ENCODE peak calls at places on chromosomes 7 and 10, in four cellular contexts. K is HepG2, Q is GM12878, U is SK-N-SH. I is an unnamed sample.
A peak's percentile ranks its signal among the peaks of the same experiment; 100 is the strongest.

GRCh38 chr7:128407751-128408708 is 1.8 kb downstream of the IMPDH1 start:
- DNase-seq in Q (no peak), K (no peak), U (peak; percentile 34), I (no peak)

GRCh38 chr7:80918406-80918805 is 445 bp downstream of the SEMA3C start:
- DNase-seq in K (no peak), U (no peak), Q (no peak), I (no peak)

GRCh38 chr10:71216363-71216695 is 4.0 kb downstream of the UNC5B start:
- DNase-seq in Q (no peak), U (no peak), K (no peak), I (no peak)

GRCh38 chr10:101782811-101783735 is at the start of gene NPM3:
- DNase-seq in K (peak; percentile 76), Q (no peak), U (peak; percentile 94), I (peak; percentile 89)

GRCh38 chr7:45101748-45102147 is 9.7 kb downstream of the TBRG4 start:
- DNase-seq in U (no peak), Q (no peak), K (no peak), I (no peak)

GRCh38 chr7:107582906-107583305 is 2.9 kb downstream of the BCAP29 start:
- DNase-seq in K (no peak), U (no peak), Q (no peak), I (no peak)

GRCh38 chr7:94375713-94376112 is 19.0 kb upstream of the COL1A2 start:
- DNase-seq in Q (no peak), K (no peak), U (no peak), I (no peak)

GRCh38 chr10:73585223-73585784 is 5.8 kb downstream of the USP54 start:
- DNase-seq in U (no peak), K (no peak), Q (no peak), I (no peak)

GRCh38 chr7:146214842-146215241 is 98.2 kb downstream of the CNTNAP2 start:
- DNase-seq in Q (no peak), K (no peak), U (no peak), I (no peak)

GRCh38 chr7:17559388-17559787 is 260.9 kb downstream of the AHR start:
- DNase-seq in K (no peak), Q (no peak), U (no peak), I (no peak)

GRCh38 chr10:12444981-12445700 is 95.8 kb downstream of the CAMK1D start:
- DNase-seq in K (no peak), Q (no peak), U (no peak), I (no peak)

GRCh38 chr10:131137223-131137622 is 174.3 kb downstream of the TCERG1L start:
- DNase-seq in Q (no peak), K (no peak), U (no peak), I (no peak)

GRCh38 chr10:77927343-77928256 is 1.0 kb upstream of the DLG5 start:
- DNase-seq in U (no peak), Q (no peak), K (no peak), I (no peak)

GRCh38 chr7:44329081-44329480 is 3.7 kb upstream of the CAMK2B start:
- DNase-seq in K (no peak), Q (no peak), U (no peak), I (no peak)

GRCh38 chr7:107948645-107949442 is 54.1 kb downstream of the LAMB1 start:
- DNase-seq in U (no peak), Q (no peak), K (peak; percentile 86), I (no peak)

GRCh38 chr10:43897765-43898419 is 249.2 kb upstream of the ZNF32 start:
- DNase-seq in K (no peak), Q (no peak), U (no peak), I (no peak)

GRCh38 chr7:25260862-25261454 is 32.7 kb upstream of the NPVF start:
- DNase-seq in U (no peak), K (no peak), Q (no peak), I (no peak)

GRCh38 chr10:30455816-30456215 is 21.8 kb downstream of the MAP3K8 start:
- DNase-seq in K (no peak), U (no peak), Q (no peak), I (no peak)

GRCh38 chr7:148754912-148755311 is 56.2 kb downstream of the CUL1 start:
- DNase-seq in Q (no peak), K (no peak), U (no peak), I (no peak)
- TF ChIP-seq NFIC in Q (no peak), K (no peak), U (no peak), I (no peak)

DNA sequence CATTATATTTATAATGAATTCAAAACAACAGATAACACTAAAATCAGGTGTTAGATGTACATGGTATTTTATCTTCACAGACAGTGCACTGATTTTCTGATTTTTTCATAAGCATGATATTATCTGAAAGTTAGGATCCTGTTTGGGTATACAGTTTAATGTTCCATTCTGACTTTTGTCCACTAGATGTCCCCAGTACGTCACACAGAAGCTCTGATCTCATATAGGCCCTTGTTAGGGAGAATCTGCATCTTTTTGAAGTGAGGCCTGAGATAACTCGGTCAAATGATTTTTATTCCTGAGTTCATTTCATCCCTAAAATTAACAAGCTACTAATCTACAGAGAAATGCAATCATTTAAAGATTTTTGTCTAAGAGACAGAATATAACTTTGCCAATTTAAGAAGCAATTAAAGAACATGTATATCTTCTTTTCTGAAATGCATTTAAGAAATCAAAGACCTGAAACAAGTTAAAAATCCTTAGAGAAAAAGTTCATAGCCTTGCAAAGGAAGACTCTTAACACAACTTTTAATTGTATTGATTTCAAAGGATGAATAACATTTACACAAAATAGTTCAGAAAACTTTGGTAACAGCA is 72.0 kb upstream of the TES start:
- DNase-seq in K (peak; percentile 52), Q (no peak), U (peak; percentile 44), I (peak; percentile 52)
- TF ChIP-seq USF2 in K (no peak), Q (no peak), U (no peak), I (no peak)

GRCh38 chr7:1533255-1533568 is 2.7 kb downstream of the MAFK start:
- DNase-seq in K (no peak), Q (no peak), U (no peak), I (no peak)
- TF ChIP-seq NFIC in K (no peak), Q (no peak), U (no peak), I (no peak)

DNA sequence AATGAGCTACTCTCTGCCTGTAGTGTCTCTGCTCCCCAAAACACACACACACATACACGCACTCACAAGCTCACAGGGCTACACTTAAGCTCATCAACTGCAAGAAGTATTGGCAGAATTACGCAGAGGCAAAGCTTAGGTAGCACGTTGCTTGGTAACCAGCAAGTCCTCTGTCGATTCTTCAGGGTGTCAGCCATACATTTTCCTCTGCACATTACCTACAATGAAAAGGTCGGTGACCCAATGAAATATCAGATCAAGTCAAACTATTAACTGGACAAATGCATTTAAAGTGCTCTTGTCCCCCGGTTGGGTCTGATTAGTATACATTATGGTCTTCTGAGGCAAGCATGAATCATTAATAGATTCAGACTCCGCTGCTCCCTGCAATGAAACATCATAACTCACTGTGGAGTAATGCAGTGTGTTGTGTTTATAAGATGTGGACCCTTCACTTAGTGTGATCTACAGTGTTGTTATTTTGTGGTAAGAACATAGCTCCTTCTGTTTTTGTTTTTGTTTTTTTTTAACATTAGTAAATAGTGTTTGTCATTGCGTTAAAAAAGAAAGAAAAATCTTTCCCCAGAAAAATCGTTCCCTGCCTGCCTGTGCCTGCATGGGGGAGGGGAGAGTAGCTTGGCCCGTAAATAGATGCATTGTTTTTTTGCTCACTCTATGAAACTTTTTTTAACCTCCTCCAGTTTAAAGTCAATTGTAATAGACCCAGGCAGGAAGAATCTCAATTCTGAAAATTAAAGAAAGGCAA is 325.5 kb downstream of the SFMBT2 start:
- DNase-seq in K (no peak), U (no peak), Q (no peak), I (no peak)
- TF ChIP-seq USF2 in K (no peak), U (no peak), Q (no peak), I (no peak)

GRCh38 chr7:156034397-156034796 is 222.1 kb upstream of the SHH start:
- DNase-seq in Q (peak; percentile 55), K (no peak), U (no peak), I (no peak)
- TF ChIP-seq NFIC in Q (peak; percentile 29), K (no peak), U (no peak), I (no peak)

DNA sequence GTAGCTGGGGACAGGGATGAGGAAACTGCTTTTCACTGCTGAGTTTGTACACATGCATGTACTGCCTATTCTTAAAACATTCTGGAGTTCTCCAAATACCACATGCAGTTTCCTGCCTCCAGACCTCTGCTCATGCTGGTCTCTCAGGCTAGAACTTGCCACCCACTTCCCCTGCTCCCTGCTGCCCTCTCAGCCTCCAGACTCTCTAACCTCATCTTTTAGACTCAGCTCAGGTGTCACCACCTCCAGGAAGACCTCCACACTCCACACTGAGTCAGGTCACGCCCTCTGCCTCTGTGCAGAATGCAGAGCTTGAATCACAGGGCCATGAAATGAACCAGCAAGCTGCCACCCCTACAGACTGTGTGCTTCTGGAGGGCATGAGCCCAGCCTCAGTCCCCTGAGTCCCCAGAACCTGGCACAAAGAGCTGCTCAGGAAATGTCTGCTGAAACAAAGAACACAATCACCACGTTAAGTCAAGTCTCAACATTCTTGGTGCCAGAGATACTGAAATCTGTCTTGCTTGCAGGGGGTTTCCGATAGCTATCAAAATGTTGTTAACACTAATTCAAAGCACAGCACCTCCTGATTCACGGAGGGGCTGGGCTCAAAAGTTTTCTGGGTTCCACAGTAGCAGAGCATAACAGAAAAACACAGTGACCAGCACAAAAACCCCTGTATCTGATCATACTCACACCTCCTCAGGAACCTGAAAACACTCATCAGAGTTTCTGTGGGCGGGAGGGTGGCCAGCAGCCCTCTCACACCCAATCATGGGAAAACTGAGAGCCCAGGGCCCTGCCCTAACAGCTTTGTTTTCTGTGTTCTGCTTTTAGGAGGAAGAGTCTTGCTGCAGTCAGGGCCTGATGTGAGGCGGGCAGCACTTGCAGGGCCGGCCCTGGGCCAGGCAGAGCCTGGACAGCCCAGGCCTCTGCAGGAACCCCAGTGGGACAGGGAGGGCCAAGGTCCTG is 21.1 kb downstream of the FAM53B start:
- DNase-seq in K (no peak), Q (peak; percentile 88), U (no peak), I (peak; percentile 37)
- TF ChIP-seq USF2 in K (no peak), Q (no peak), U (no peak), I (no peak)

DNA sequence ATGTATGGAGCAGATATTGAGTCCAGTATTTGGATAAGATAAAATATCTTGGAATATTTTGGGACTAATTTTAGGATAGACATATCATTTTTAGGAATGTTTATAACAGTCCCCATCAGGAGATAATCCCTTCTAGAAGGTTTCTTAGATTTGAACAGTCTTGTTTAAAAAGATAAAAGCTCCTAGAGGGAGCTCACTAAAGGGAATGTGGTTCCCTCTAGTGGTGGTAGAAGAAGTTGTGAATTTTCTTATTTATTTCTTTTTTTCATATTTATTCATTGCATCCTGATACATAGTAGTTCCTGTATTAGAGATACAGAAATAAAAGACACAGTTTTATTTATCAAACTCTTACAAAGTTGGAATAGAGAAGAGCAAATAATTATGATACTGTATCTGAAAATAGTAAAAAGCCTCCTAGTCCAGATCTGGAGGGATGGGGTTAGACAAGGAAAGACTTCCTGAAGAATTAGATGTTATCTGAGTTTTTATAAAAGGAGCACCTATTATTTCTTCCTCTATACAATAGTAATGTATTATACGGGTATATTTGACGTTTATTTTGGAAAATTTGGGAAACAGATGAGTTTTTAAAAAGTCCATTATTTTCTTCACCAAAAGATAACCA is 24.5 kb upstream of the KLF14 start:
- DNase-seq in K (peak; percentile 29), U (peak; percentile 56), Q (no peak), I (peak; percentile 73)
- TF ChIP-seq NFIC in K (no peak), U (no peak), Q (no peak), I (no peak)

GRCh38 chr7:102318482-102318971 is 31.9 kb downstream of the SH2B2 start:
- DNase-seq in K (no peak), Q (no peak), U (peak; percentile 59), I (peak; percentile 23)
- TF ChIP-seq USF2 in K (no peak), Q (no peak), U (no peak), I (no peak)

GRCh38 chr10:24209946-24210491 is 1.1 kb downstream of the KIAA1217 start:
- DNase-seq in Q (peak; percentile 82), U (peak; percentile 54), K (peak; percentile 38), I (no peak)
- TF ChIP-seq NFIC in Q (peak; percentile 15), U (no peak), K (no peak), I (no peak)

GRCh38 chr7:158581440-158582088 is 6.1 kb downstream of the PTPRN2 start:
- DNase-seq in U (no peak), Q (no peak), K (peak; percentile 80), I (no peak)
- TF ChIP-seq USF2 in U (no peak), Q (no peak), K (no peak), I (no peak)